ENCODE peak calls at places on chromosomes 6 and 20, in seven cellular contexts. P is endothelial cell, D is fibroblast of lung, B is astrocyte, X is fibroblast of mammary gland, R is colonic mucosa, G is brain microvascular endothelial cell. I is an unnamed sample.

GRCh38 chr20:45456632-45457031 is 12.9 kb upstream of the WFDC2 start:
- DNase-seq in B (no peak), X (peak), G (no peak), R (peak), D (no peak), P (peak), I (no peak)

GRCh38 chr20:52083627-52084232 is 107.8 kb downstream of the ZFP64 start:
- DNase-seq in D (peak), G (peak), X (peak), P (peak), B (peak), R (peak), I (peak)

GRCh38 chr20:1094706-1095220 is 23.6 kb upstream of the PSMF1 start:
- DNase-seq in X (peak), P (no peak), B (no peak), R (no peak), G (no peak), D (no peak), I (no peak)

GRCh38 chr6:36195471-36196048 is 984 bp upstream of the BRPF3 start:
- DNase-seq in D (peak), B (no peak), P (no peak), X (no peak), G (no peak), R (no peak), I (no peak)

GRCh38 chr6:168145747-168146596 is 67.0 kb upstream of the FRMD1 start:
- DNase-seq in P (no peak), R (peak), G (no peak), X (no peak), D (no peak), B (no peak), I (no peak)

GRCh38 chr6:160782228-160782627 is 80.2 kb downstream of the PLG start:
- DNase-seq in B (no peak), G (no peak), P (no peak), R (no peak), D (no peak), X (no peak), I (no peak)

GRCh38 chr20:46022411-46023147 is 6.4 kb upstream of the SLC12A5 start:
- DNase-seq in D (no peak), R (peak), X (peak), P (peak), G (no peak), B (no peak), I (peak)

GRCh38 chr6:90216081-90216977 is 80.3 kb downstream of the BACH2 start:
- DNase-seq in X (peak), P (peak), B (peak), R (peak), D (peak), G (no peak), I (no peak)

DNA sequence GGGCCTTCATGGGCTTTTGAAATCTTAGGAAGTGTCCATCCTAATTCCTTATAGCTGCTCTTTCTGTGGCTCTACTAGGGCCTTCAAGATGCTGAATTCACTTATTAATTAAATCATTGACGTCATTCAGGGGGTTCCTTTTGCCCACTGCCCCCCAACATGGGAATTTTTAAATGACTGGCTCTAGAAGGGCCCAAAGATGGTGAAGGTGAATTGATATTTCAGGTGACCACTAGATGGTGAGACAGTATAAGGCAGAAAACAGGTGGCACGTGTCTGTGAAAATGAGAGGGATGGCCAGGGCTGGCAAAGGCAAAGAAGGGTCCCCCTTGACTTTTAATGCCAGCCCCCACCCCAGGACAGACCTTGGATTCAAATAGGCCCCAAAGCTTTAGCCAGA is 11.8 kb downstream of the GNAS start:
- DNase-seq in X (no peak), P (no peak), R (no peak), G (no peak), B (no peak), D (no peak), I (no peak)
- TF ChIP-seq CTCF in X (peak), P (no peak), R (no peak), G (peak), B (no peak), D (peak), I (peak)

GRCh38 chr6:135087403-135087802 is 32.8 kb upstream of the HBS1L start:
- DNase-seq in P (peak), G (no peak), D (no peak), X (no peak), B (no peak), R (no peak), I (no peak)
- TF ChIP-seq CTCF in P (no peak), G (peak), D (no peak), X (no peak), B (no peak), R (no peak), I (peak)

DNA sequence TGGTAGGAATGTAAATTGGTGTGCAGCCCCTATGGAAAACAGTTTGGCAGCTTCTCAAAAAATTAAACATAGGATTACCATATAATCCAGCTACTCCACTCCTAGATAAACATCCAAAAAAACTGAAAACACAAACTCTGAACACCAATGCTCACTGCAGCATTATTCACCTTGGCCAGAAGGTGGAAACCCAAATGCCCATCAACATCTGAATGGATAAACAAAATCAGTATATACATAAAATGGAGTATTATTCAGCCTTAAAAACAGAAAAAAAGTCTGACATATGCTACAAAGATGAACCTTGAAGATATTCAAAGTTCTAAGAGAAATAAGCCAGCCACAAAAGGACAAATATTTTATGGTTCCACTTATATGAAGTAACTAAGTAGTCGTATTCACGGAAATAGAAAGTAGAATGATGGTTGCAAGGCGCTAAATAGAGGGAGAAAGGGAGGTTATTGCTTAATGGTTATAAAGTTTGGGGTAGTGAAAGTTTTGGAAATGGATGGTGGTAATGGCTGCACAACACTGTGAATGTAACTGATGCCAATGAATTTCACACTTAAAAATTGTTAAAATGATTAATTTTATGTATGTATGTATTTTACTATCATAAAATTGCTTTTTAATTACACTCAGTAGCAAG is 4.0 kb downstream of the PHF10 start:
- DNase-seq in G (no peak), X (no peak), P (no peak), D (no peak), R (no peak), B (no peak), I (no peak)
- TF ChIP-seq CTCF in G (peak), X (peak), P (no peak), D (no peak), R (no peak), B (no peak), I (peak)

DNA sequence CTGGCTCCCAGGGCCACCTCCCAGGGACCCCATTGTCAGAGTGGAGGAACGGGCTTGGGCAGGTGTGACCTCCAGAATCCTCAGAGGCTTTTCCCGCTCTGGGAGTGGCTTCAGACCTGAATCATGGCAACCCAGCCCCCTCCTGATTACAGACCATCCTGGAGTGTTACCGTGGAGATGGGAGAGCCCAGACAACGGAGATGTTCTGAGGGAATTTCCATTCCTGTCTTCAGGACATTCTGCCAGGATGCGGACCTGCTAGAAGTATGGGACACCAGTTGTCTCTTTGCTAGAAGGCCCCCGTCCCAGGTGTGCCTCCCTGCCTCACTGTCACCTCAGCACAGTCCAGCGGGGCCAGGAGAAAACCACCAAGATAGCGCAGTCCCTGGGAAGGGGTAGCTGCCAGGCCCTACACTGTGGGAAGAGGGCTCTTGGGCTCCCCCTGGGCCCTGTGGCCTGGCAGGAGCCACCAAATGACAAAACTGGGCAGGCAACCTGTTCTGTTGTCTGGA is 109.9 kb downstream of the PSMB1 start:
- DNase-seq in G (no peak), B (no peak), D (no peak), R (no peak), P (no peak), X (no peak), I (no peak)
- TF ChIP-seq CTCF in G (peak), B (no peak), D (no peak), R (no peak), P (no peak), X (no peak), I (peak)

DNA sequence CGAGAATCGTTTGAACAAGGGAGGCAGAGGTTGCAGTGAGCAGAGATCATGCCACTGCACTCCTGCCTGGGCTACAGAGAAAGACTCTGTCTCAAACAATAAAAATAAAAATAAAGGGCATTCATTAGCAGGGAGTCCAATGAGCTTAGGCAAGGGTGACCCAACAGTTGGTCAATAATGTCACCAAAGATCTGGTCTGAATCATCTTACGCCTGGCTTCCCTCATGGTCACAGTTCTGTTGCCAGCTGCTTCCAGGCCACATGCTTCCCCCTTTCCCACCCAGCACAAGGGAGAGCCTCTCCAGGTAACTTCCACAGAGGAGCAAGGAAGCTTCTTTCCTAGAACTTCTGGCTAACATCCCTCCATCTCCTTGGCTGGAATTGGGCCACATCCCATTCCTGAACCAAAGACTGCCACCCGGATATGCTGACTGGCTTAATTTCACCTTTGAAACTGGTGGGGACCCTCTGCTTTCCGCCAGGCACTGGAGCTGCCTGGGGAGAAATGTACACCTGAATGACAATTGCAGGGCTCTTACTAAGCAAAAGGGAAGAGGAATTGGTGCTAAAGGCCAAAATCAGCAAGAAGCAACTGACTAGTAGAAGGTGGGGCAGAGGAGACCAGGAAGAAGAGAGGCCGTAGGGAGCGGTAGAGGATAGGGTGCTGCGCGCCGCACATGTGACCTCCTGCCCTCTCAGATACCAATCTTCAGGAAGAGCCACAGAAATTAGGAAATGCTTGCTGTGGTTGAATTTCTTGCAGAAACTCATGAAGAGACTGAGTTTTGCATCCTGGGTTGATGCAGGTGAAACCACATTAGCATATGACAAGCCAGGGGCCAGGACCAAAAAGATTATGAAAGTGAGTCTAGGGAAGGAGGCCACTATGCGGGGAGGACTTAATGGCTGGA is 8.3 kb upstream of the SCML4 start:
- DNase-seq in G (no peak), P (no peak), D (no peak), R (no peak), X (no peak), B (no peak), I (no peak)
- TF ChIP-seq CTCF in G (no peak), P (no peak), D (no peak), R (no peak), X (no peak), B (no peak), I (no peak)

GRCh38 chr20:49389854-49390253 is 92.6 kb downstream of the KCNB1 start:
- DNase-seq in G (no peak), P (no peak), X (no peak), B (no peak), D (no peak), R (no peak), I (no peak)
- TF ChIP-seq CTCF in G (no peak), P (no peak), X (no peak), B (no peak), D (no peak), R (no peak), I (no peak)

GRCh38 chr6:44224154-44224977 is 971 bp downstream of the SLC29A1 start:
- DNase-seq in G (no peak), B (no peak), R (no peak), X (no peak), P (no peak), D (no peak), I (peak)
- TF ChIP-seq CTCF in G (no peak), B (no peak), R (no peak), X (no peak), P (no peak), D (no peak), I (no peak)

DNA sequence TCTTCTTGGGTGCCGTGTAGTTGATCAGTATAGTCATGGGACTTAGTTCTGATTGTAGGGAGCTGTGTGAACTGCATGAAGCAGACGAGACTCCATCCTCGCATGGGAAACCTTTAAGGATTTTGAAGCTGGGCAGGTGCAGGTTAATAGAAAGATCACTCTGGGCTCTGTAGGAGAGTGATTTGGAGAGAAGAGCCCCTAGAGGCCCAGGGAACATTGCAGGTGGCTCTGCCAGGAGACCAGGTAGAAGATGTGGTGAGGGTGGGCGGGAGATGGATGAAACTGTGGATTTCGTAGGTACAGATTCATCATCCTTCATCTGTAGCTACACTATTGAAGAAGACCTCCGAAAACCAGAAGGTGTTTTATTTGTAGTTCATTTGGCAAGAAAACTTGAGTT is 53.3 kb downstream of the UTRN start:
- DNase-seq in P (no peak), G (no peak), B (no peak), D (no peak), X (no peak), R (no peak), I (no peak)
- TF ChIP-seq CTCF in P (no peak), G (no peak), B (no peak), D (no peak), X (no peak), R (no peak), I (no peak)

GRCh38 chr6:124793406-124793805 is 168.8 kb upstream of the RNF217 start:
- DNase-seq in X (no peak), R (no peak), P (no peak), B (no peak), G (no peak), D (no peak), I (no peak)

GRCh38 chr6:124792386-124792785 is 169.9 kb upstream of the RNF217 start:
- DNase-seq in B (no peak), R (no peak), P (no peak), D (no peak), X (no peak), G (no peak), I (no peak)

GRCh38 chr6:124798942-124799496 is 163.2 kb upstream of the RNF217 start:
- DNase-seq in R (no peak), B (no peak), P (no peak), X (peak), D (peak), G (no peak), I (no peak)

GRCh38 chr6:124799638-124800037 is 162.6 kb upstream of the RNF217 start:
- DNase-seq in D (no peak), B (no peak), R (no peak), P (no peak), X (no peak), G (no peak), I (no peak)

GRCh38 chr6:124795879-124796838 is 166.1 kb upstream of the RNF217 start:
- DNase-seq in P (peak), X (peak), G (peak), B (no peak), D (peak), R (no peak), I (no peak)
- TF ChIP-seq CTCF in P (peak), X (peak), G (peak), B (peak), D (peak), R (no peak), I (no peak)

DNA sequence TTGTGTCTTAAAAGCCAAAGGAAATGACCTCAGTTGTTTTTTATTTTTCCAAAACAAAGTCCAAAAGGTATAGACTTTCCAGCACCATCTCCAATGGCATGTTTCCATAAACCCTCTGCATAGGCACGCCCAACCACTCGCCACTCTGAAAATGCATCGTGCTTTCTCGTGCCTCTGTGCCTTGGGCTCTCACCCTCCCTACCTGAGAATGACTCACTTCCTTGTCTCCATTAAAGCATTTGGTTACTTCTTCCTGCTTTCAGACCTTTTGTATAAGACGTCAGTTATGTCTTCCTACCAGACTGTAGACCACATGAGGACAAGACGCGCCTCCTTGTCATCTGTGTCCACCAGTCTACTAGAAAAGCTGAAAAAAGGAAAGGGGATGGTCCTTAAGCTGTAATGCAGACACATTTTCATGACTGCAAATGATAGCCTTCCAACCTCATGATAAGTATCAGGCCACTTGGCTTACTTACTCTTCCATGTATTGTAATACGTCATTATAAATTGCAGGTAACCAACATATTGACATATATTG is 61.2 kb upstream of the CDYL start:
- DNase-seq in B (no peak), P (no peak), G (no peak), D (no peak), R (no peak), X (no peak), I (no peak)
- TF ChIP-seq CTCF in B (no peak), P (no peak), G (no peak), D (no peak), R (no peak), X (no peak), I (no peak)

I was measured in HFFc6.